ENCODE peak calls at places on chromosomes 3 and 15, in ten cellular contexts. B is lower leg skin, G is tibial artery, I is RWPE2, D is GM23248, A is sigmoid colon, C is right cardiac atrium, H is cardiac muscle cell, F is ascending aorta, V is choroid plexus epithelial cell. E is an unnamed sample.

GRCh38 chr3:141370065-141370533 is 1.8 kb downstream of the ZBTB38 start:
- DNase-seq in B (peak; percentile 56), G (peak; percentile 76), I (no peak), D (peak; percentile 79), A (peak; percentile 81), C (no peak), H (peak; percentile 89), F (peak; percentile 26), V (peak; percentile 98), E (peak; percentile 53)

GRCh38 chr3:65524544-65525070 is 514.1 kb downstream of the MAGI1 start:
- DNase-seq in B (no peak), G (no peak), I (no peak), D (no peak), A (no peak), C (no peak), H (no peak), F (no peak), V (no peak), E (no peak)

GRCh38 chr15:32698773-32699390 is 18.9 kb upstream of the GREM1 start:
- DNase-seq in B (no peak), G (no peak), I (no peak), D (peak; percentile 71), A (no peak), C (no peak), H (no peak), F (no peak), V (no peak), E (no peak)

GRCh38 chr3:149368201-149368849 is 9.1 kb downstream of the TM4SF1 start:
- DNase-seq in B (no peak), G (no peak), I (no peak), D (peak; percentile 33), A (no peak), C (peak; percentile 38), H (no peak), F (no peak), V (no peak), E (no peak)

GRCh38 chr15:22810735-22811338 is 24.4 kb downstream of the NIPA1 start:
- DNase-seq in B (no peak), G (no peak), I (peak; percentile 64), D (peak; percentile 6), A (no peak), C (no peak), H (no peak), F (no peak), V (no peak), E (no peak)

GRCh38 chr3:88480822-88481221 is 331.1 kb downstream of the C3orf38 start:
- DNase-seq in B (no peak), G (no peak), I (no peak), D (no peak), A (no peak), C (no peak), H (no peak), F (no peak), V (peak; percentile 27), E (no peak)

GRCh38 chr15:38112406-38112805 is 140.2 kb upstream of the SPRED1 start:
- DNase-seq in B (no peak), G (no peak), I (no peak), D (no peak), A (no peak), C (no peak), H (no peak), F (no peak), V (no peak), E (no peak)

GRCh38 chr3:144073698-144074097 is 102.1 kb downstream of the DIPK2A start:
- DNase-seq in B (no peak), G (no peak), I (no peak), D (no peak), A (no peak), C (no peak), H (no peak), F (no peak), V (no peak), E (no peak)

GRCh38 chr3:141959921-141960554 is 83.6 kb downstream of the ATP1B3 start:
- DNase-seq in B (no peak), G (no peak), I (no peak), D (peak; percentile 84), A (no peak), C (no peak), H (no peak), F (no peak), V (peak; percentile 71), E (no peak)

GRCh38 chr3:17820704-17821103 is 78.3 kb upstream of the TBC1D5 start:
- DNase-seq in B (no peak), G (no peak), I (no peak), D (no peak), A (no peak), C (no peak), H (no peak), F (no peak), V (peak; percentile 59), E (no peak)

GRCh38 chr3:87771338-87772059 is 287.3 kb downstream of the CGGBP1 start:
- DNase-seq in B (no peak), G (no peak), I (no peak), D (peak; percentile 69), A (peak; percentile 56), C (no peak), H (peak; percentile 34), F (no peak), V (peak; percentile 75), E (no peak)

GRCh38 chr15:65921780-65922179 is 52.5 kb downstream of the RAB11A start:
- DNase-seq in B (no peak), G (no peak), I (no peak), D (no peak), A (no peak), C (no peak), H (no peak), F (no peak), V (no peak), E (no peak)

GRCh38 chr3:22496641-22497040 is 706.5 kb upstream of the UBE2E2 start:
- DNase-seq in B (no peak), G (no peak), I (no peak), D (peak; percentile 4), A (no peak), C (no peak), H (no peak), F (no peak), V (peak; percentile 13), E (no peak)

GRCh38 chr3:178446054-178446453 is 90.2 kb upstream of the KCNMB2 start:
- DNase-seq in B (no peak), G (no peak), I (no peak), D (no peak), A (no peak), C (no peak), H (no peak), F (no peak), V (no peak), E (no peak)

GRCh38 chr15:75659928-75660645 is 12.4 kb downstream of the SNX33 start:
- DNase-seq in B (no peak), G (no peak), I (no peak), D (peak; percentile 60), A (no peak), C (no peak), H (no peak), F (no peak), V (no peak), E (no peak)

GRCh38 chr3:171088984-171089754 is 62.6 kb upstream of the SLC2A2 start:
- DNase-seq in B (no peak), G (no peak), I (no peak), D (peak; percentile 87), A (no peak), C (no peak), H (no peak), F (no peak), V (peak; percentile 82), E (peak; percentile 68)

GRCh38 chr15:42324308-42324707 is 35.0 kb upstream of the CAPN3 start:
- DNase-seq in B (no peak), G (no peak), I (no peak), D (peak; percentile 27), A (no peak), C (no peak), H (no peak), F (no peak), V (peak; percentile 62), E (no peak)

DNA sequence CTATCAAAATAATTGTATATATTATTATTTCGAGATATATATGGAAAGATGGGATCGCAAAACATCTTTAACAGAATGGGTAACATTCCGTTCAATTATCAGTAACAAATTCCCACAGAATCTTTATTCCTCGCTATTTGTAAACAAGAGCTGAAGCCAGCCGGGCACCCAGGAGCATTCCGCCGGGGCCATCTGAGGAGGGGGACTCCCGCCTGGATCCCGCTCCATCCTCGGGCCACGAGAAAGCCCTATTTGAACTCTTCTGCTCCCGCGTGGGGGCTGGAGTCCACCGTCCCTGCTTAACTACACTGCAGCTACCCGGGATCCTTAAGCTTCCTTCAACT is 698 bp downstream of the GPR176 start:
- DNase-seq in B (no peak), G (no peak), I (no peak), D (no peak), A (no peak), C (peak; percentile 30), H (peak; percentile 15), F (no peak), V (no peak), E (no peak)
- H3K4me3 ChIP-seq in B (peak overlapping the region; percentile 66), G (peak overlapping the region; percentile 64), I (peak overlapping the region; percentile 59), D (peak overlapping the region; percentile 88), A (peak overlapping the region; percentile 73), C (peak overlapping the region; percentile 62), H (peak overlapping the region; percentile 42), F (peak overlapping the region; percentile 88), V (peak overlapping the region; percentile 79), E (peak overlapping the region; percentile 51)

GRCh38 chr15:57592836-57593420 is 1.2 kb downstream of the MYZAP start:
- DNase-seq in B (no peak), G (no peak), I (no peak), D (no peak), A (no peak), C (no peak), H (no peak), F (no peak), V (no peak), E (no peak)
- H3K4me3 ChIP-seq in B (no peak overlapping the region), G (no peak overlapping the region), I (peak overlapping the region; percentile 57), D (no peak overlapping the region), A (peak overlapping the region; percentile 75), C (peak overlapping the region; percentile 62), H (peak overlapping the region; percentile 51), F (no peak overlapping the region), V (no peak overlapping the region), E (no peak overlapping the region)

GRCh38 chr3:185070491-185071335 is 82.1 kb downstream of the C3orf70 start:
- DNase-seq in B (no peak), G (no peak), I (no peak), D (peak; percentile 42), A (no peak), C (no peak), H (peak; percentile 44), F (no peak), V (peak; percentile 53), E (no peak)
- H3K4me3 ChIP-seq in B (no peak overlapping the region), G (no peak overlapping the region), I (no peak overlapping the region), D (no peak overlapping the region), A (no peak overlapping the region), C (no peak overlapping the region), H (no peak overlapping the region), F (no peak overlapping the region), V (no peak overlapping the region), E (no peak overlapping the region)

DNA sequence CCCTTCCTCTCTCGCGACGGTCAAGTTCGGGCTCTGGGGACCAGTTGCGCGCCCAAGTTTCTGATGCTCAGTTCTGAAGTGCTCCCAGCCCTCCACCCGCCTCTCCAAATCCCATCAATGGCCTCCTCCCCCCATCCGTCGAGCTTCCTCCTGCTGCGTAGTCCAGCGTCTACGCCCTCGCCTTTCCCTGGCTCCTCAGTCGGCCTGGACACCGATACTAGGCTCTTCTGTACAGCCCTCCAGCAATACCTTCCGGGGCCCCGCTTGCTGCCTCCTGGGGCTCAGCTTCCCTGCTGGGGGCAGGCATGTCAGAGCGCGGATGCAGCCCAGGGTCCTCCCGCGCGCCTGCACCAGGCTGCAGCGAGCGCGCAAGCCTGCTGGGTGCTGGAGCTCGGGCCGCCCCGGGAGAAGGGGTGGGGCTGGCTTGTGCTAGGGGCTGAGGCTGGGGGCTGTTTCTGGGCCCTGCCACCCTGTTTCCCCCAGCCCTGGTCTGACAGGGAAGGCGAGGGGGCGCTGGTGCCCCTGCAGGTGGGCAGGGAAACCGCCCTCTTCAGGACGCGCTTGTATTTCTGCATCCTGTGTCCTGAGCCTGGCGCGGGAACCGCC is 353.3 kb upstream of the SUCLG2 start:
- DNase-seq in B (no peak), G (no peak), I (no peak), D (no peak), A (no peak), C (peak; percentile 39), H (peak; percentile 41), F (no peak), V (no peak), E (no peak)
- H3K4me3 ChIP-seq in B (no peak overlapping the region), G (peak overlapping the region; percentile 57), I (no peak overlapping the region), D (no peak overlapping the region), A (peak overlapping the region; percentile 32), C (no peak overlapping the region), H (peak overlapping the region; percentile 24), F (peak overlapping the region; percentile 64), V (no peak overlapping the region), E (peak overlapping the region; percentile 36)

E was measured in kidney epithelial cell.